ENCODE peak calls at places on chromosomes 13 and 19, in ten cellular contexts. N is HCT116; E is left lung; B is CD4-positive, alpha-beta T cell; S is tibial nerve; D is dorsolateral prefrontal cortex; J is fibroblast of mammary gland; A is K562; Q is stomach; O is BJ. T is an unnamed sample.

GRCh38 chr19:55178781-55179569 is 1.1 kb downstream of the SYT5 start:
- DNase-seq in N (peak), E (peak), B (peak), S (peak), D (peak), J (peak), A (peak), Q (peak), O (no peak), T (peak)

GRCh38 chr19:45402469-45403070 is 2.3 kb downstream of the PPP1R13L start:
- DNase-seq in N (no peak), E (no peak), B (no peak), S (no peak), D (no peak), J (no peak), A (peak), Q (peak), O (no peak), T (peak)

GRCh38 chr19:18379803-18380747 is 5.9 kb upstream of the GDF15 start:
- DNase-seq in N (peak), E (peak), B (no peak), S (peak), D (no peak), J (peak), A (peak), Q (peak), O (peak), T (no peak)

GRCh38 chr19:28159065-28159464 is 1053.9 kb downstream of the UQCRFS1 start:
- DNase-seq in N (no peak), E (no peak), B (no peak), S (no peak), D (no peak), J (no peak), A (no peak), Q (no peak), O (no peak), T (no peak)

GRCh38 chr19:7415163-7415856 is 66.6 kb downstream of the ARHGEF18 start:
- DNase-seq in N (no peak), E (peak), B (no peak), S (no peak), D (no peak), J (peak), A (no peak), Q (peak), O (no peak), T (no peak)

GRCh38 chr13:60312851-60313505 is 84.0 kb upstream of the TDRD3 start:
- DNase-seq in N (no peak), E (no peak), B (no peak), S (no peak), D (peak), J (no peak), A (no peak), Q (no peak), O (no peak), T (no peak)

GRCh38 chr19:52527954-52528326 is 472 bp downstream of the ZNF808 start:
- DNase-seq in N (no peak), E (peak), B (no peak), S (no peak), D (no peak), J (peak), A (peak), Q (no peak), O (no peak), T (peak)

GRCh38 chr13:41458939-41459753 is 1.8 kb downstream of the RGCC start:
- DNase-seq in N (peak), E (peak), B (peak), S (no peak), D (no peak), J (peak), A (peak), Q (peak), O (no peak), T (peak)

GRCh38 chr13:69324109-69324886 is 783.3 kb upstream of the ATXN8OS start:
- DNase-seq in N (peak), E (no peak), B (no peak), S (no peak), D (no peak), J (peak), A (no peak), Q (no peak), O (no peak), T (no peak)

GRCh38 chr13:74573654-74574053 is 439.4 kb upstream of the KLF12 start:
- DNase-seq in N (no peak), E (no peak), B (no peak), S (no peak), D (no peak), J (no peak), A (peak), Q (no peak), O (no peak), T (peak)

GRCh38 chr13:110248449-110249143 is 58.4 kb downstream of the COL4A1 start:
- DNase-seq in N (no peak), E (no peak), B (no peak), S (no peak), D (no peak), J (no peak), A (no peak), Q (no peak), O (no peak), T (peak)

GRCh38 chr19:8654591-8655339 is 24.3 kb downstream of the NFILZ start:
- DNase-seq in N (peak), E (peak), B (peak), S (no peak), D (no peak), J (peak), A (peak), Q (peak), O (no peak), T (peak)

GRCh38 chr13:40433577-40433976 is 232.9 kb downstream of the FOXO1 start:
- DNase-seq in N (no peak), E (no peak), B (peak), S (no peak), D (no peak), J (peak), A (no peak), Q (no peak), O (no peak), T (no peak)

GRCh38 chr13:43240278-43240677 is 216.9 kb downstream of the DNAJC15 start:
- DNase-seq in N (no peak), E (no peak), B (no peak), S (no peak), D (no peak), J (no peak), A (no peak), Q (no peak), O (no peak), T (no peak)

GRCh38 chr19:10353793-10354391 is 14.5 kb upstream of the ICAM3 start:
- DNase-seq in N (peak), E (no peak), B (no peak), S (peak), D (no peak), J (peak), A (peak), Q (no peak), O (no peak), T (peak)

GRCh38 chr13:32984857-32985626 is 31.2 kb upstream of the KL start:
- DNase-seq in N (no peak), E (no peak), B (no peak), S (no peak), D (no peak), J (peak), A (no peak), Q (peak), O (no peak), T (no peak)

GRCh38 chr13:72782717-72783116 is 784 bp downstream of the PIBF1 start:
- DNase-seq in N (no peak), E (no peak), B (no peak), S (no peak), D (no peak), J (peak), A (no peak), Q (no peak), O (no peak), T (no peak)

GRCh38 chr13:28545583-28546333 is 50.8 kb upstream of the FLT1 start:
- DNase-seq in N (no peak), E (no peak), B (no peak), S (no peak), D (no peak), J (no peak), A (no peak), Q (no peak), O (no peak), T (no peak)

GRCh38 chr19:18946918-18947317 is 5.9 kb upstream of the HOMER3 start:
- DNase-seq in N (no peak), E (no peak), B (no peak), S (no peak), D (no peak), J (no peak), A (no peak), Q (no peak), O (no peak), T (no peak)

GRCh38 chr13:112245959-112246358 is 130.2 kb upstream of the SPACA7 start:
- DNase-seq in N (no peak), E (no peak), B (no peak), S (no peak), D (no peak), J (no peak), A (no peak), Q (no peak), O (no peak), T (no peak)

GRCh38 chr13:34577051-34577450 is 365.0 kb upstream of the NBEA start:
- DNase-seq in N (no peak), E (no peak), B (no peak), S (no peak), D (no peak), J (no peak), A (no peak), Q (no peak), O (no peak), T (no peak)

GRCh38 chr19:32407004-32407992 is 1.7 kb downstream of the DPY19L3 start:
- DNase-seq in N (no peak), E (peak), B (no peak), S (no peak), D (peak), J (peak), A (peak), Q (peak), O (no peak), T (no peak)

GRCh38 chr19:51735759-51736449 is 12.1 kb upstream of the HAS1 start:
- DNase-seq in N (no peak), E (peak), B (no peak), S (peak), D (peak), J (peak), A (peak), Q (peak), O (no peak), T (no peak)

GRCh38 chr13:52695856-52696255 is 43.2 kb downstream of the SUGT1 start:
- DNase-seq in N (no peak), E (no peak), B (no peak), S (no peak), D (no peak), J (peak), A (no peak), Q (no peak), O (no peak), T (no peak)

GRCh38 chr13:86051134-86052103 is 252.2 kb upstream of the SLITRK6 start:
- DNase-seq in N (no peak), E (no peak), B (no peak), S (no peak), D (no peak), J (no peak), A (no peak), Q (no peak), O (no peak), T (no peak)

GRCh38 chr13:90415902-90416301 is 931.6 kb upstream of the MIR17HG start:
- DNase-seq in N (no peak), E (no peak), B (no peak), S (no peak), D (no peak), J (no peak), A (no peak), Q (no peak), O (no peak), T (no peak)
- TF ChIP-seq CTCF in N (no peak), E (no peak), B (no peak), S (no peak), D (no peak), J (no peak), A (no peak), Q (no peak), O (no peak), T (no peak)

GRCh38 chr19:35714601-35715354 is 3.0 kb upstream of the KMT2B start:
- DNase-seq in N (no peak), E (no peak), B (no peak), S (no peak), D (no peak), J (no peak), A (no peak), Q (no peak), O (no peak), T (no peak)
- TF ChIP-seq CTCF in N (peak), E (no peak), B (no peak), S (no peak), D (no peak), J (no peak), A (no peak), Q (no peak), O (no peak), T (no peak)

GRCh38 chr19:4362871-4363545 is 19.6 kb downstream of the MPND start:
- DNase-seq in N (no peak), E (no peak), B (no peak), S (no peak), D (no peak), J (peak), A (no peak), Q (no peak), O (no peak), T (no peak)
- TF ChIP-seq CTCF in N (peak), E (no peak), B (no peak), S (no peak), D (peak), J (peak), A (no peak), Q (no peak), O (peak), T (no peak)

GRCh38 chr13:37270206-37271001 is 164.9 kb upstream of the CSNK1A1L start:
- DNase-seq in N (no peak), E (no peak), B (no peak), S (no peak), D (no peak), J (peak), A (no peak), Q (no peak), O (no peak), T (no peak)
- TF ChIP-seq CTCF in N (no peak), E (no peak), B (no peak), S (no peak), D (no peak), J (peak), A (no peak), Q (no peak), O (no peak), T (no peak)

DNA sequence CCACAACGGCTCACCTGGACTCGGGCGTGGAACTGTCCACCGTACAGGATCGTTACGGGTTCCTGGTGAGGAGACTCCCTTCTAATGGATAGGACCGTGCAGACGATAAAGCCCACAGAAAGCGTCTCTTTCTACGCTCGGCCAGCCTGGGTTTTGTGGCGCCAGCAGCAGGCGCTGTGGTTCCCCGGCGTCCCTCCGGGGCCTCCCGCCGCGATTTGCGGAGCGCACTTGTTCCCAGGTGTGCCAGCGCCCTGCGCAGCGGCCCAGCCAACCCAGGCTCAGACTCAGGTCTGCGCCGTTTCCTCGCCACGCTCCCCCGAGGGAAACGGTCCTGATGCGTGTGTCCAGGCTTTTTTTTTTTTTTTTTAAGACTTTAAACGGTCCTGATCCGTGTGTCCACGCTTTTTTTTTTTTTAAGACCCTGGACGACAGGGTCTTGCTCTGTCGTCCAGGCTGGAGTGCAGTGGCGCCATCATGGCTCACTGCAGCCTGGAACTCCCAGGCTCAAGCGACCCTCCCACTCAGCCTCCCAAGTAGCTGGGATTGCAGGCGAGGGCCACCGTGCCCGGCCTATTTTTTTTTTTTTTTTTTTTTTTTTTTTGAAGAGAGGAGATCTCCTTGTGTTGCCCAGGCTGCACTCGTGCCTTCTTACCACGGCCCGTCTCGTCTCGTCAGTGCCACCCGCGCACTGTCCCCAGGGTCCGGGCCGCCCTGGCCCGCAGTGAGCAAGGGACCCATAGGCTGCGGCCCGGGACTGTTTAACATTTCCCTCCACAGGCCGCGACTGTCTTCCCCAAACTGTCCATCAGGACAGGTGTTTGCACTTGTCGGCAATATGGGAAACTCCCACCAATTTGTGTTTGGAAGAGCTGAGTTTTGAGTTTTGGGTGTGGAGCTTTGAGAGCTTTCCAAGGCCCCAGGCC is 23.8 kb downstream of the GJA3 start:
- DNase-seq in N (no peak), E (no peak), B (peak), S (no peak), D (no peak), J (peak), A (peak), Q (peak), O (no peak), T (peak)
- TF ChIP-seq CTCF in N (peak), E (no peak), B (no peak), S (no peak), D (peak), J (peak), A (peak), Q (peak), O (peak), T (no peak)

DNA sequence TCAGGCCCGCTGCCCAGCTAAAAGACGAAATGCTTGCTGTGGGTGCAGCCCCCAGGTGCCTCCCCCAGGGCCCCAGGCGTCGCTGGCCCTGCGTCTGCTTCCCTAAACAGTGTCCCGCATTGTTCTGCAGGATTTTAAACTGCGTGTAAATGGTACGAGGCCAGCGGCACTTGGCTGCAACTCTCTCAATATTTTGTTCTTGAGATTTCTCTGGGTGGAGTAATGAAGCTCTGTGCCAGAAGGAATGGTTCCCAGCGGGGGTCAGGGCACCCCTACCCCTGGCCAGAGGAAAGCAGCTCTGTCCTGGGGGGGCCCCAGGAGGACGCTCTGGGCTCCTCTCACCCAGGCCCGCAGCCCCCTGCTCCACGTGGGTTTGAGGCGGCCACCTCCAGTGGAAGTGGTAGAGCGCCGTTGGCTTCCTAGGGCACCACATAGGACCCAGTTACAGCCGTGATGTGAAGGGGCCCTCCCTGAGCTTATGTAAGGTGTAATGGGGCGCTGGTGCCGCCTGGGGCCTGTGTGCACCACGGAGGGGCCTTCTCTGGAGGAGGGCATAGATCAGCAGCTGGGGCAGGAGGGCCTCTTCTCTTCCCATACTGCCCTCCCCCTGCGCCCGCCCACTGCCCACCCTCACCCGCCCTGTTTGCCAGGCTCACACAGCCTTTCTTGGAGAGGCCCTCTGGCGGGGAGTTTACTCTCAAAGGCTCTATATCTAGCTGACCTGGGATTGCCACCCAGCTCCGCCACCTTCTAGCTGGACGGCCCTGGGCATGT is 19.8 kb downstream of the PAK4 start:
- DNase-seq in N (no peak), E (no peak), B (no peak), S (no peak), D (peak), J (no peak), A (no peak), Q (no peak), O (no peak), T (no peak)
- TF ChIP-seq CTCF in N (no peak), E (no peak), B (no peak), S (peak), D (peak), J (no peak), A (no peak), Q (peak), O (no peak), T (no peak)